ENCODE peak calls at places on chromosome 7, in five cellular contexts. G is fibroblast of lung, L is neural progenitor cell, O is MM.1S, W is mammary epithelial cell. Q is an unnamed sample. For H3K9me3, the result is how much of the 10 kb centered on the place peaks cover.

GRCh38 chr7:2553108-2553507 is 2.2 kb downstream of the BRAT1 start:
- DNase-seq in W (no peak), L (no peak), G (no peak), O (no peak), Q (no peak)

GRCh38 chr7:102230593-102230992 is 56.1 kb upstream of the SH2B2 start:
- DNase-seq in G (peak), L (no peak), W (peak), O (no peak), Q (peak)

GRCh38 chr7:157337316-157338149 is 729 bp downstream of the DNAJB6 start:
- DNase-seq in G (peak), L (peak), W (peak), O (peak), Q (peak)

GRCh38 chr7:28662236-28662635 is 249.9 kb downstream of the CREB5 start:
- DNase-seq in W (no peak), G (no peak), L (no peak), O (no peak), Q (no peak)

GRCh38 chr7:107069457-107069856 is 25.0 kb downstream of the PRKAR2B start:
- DNase-seq in W (no peak), L (no peak), G (no peak), O (no peak), Q (no peak)

GRCh38 chr7:101200862-101201599 is at the start of gene MOGAT3:
- DNase-seq in O (no peak), L (no peak), G (no peak), W (no peak), Q (no peak)

GRCh38 chr7:81399461-81399860 is 370.4 kb downstream of the HGF start:
- DNase-seq in O (no peak), L (no peak), G (no peak), W (no peak), Q (no peak)

GRCh38 chr7:43628431-43628830 is 45.5 kb downstream of the STK17A start:
- DNase-seq in W (no peak), L (no peak), G (no peak), O (no peak), Q (no peak)

GRCh38 chr7:17998692-17999091 is 29.0 kb downstream of the PRPS1L1 start:
- DNase-seq in L (no peak), O (no peak), W (no peak), G (no peak), Q (no peak)

GRCh38 chr7:70266186-70266585 is 667.9 kb downstream of the AUTS2 start:
- DNase-seq in L (no peak), G (peak), W (no peak), O (no peak), Q (peak)

GRCh38 chr7:41336455-41336952 is 366.4 kb downstream of the INHBA start:
- DNase-seq in O (no peak), G (no peak), L (no peak), W (no peak), Q (peak)

GRCh38 chr7:41336981-41337380 is 365.9 kb downstream of the INHBA start:
- DNase-seq in W (no peak), L (no peak), G (no peak), O (no peak), Q (peak)

GRCh38 chr7:41334071-41334862 is 368.6 kb downstream of the INHBA start:
- DNase-seq in G (no peak), L (no peak), O (no peak), W (no peak), Q (no peak)

DNA sequence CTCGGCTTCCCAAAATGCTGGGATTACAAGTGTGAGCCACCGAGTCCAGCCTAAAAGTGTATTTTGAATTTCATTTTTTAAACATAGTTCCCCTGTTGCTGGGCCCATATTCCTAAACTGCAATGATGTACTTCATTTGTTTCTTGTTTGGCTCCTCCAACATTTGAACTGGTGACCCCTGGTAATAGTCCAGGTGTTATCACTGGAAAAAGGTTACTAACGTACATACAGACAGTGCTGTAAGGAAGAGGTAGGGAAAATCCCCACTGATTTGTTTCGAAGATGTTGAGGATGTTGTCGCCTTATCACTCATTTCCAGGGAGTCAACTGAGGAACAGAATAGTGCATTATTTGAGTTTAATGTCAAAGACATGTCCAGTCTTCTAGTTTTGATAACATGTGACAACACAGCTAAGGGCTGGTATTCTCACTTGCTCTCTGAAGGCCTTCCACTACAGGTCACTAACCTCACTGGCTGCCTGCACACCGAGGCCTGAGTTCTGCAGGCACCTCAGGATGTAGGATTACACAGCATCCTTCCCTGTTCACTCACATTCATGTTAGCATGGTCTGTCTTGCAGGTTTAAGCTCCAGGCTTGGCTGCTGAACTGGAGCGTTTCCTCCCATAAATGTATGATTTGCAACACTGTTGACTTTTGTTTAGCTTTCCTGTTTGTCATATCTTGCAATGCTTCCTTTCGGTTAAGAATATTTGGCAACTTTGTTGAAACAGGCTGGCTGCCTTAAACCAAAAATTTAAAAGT is 362.8 kb downstream of the INHBA start:
- DNase-seq in L (no peak), O (no peak), W (no peak), G (no peak), Q (no peak)
- H3K9ac ChIP-seq in L (no peak), O (no peak), W (no peak), G (no peak), Q (no peak)

DNA sequence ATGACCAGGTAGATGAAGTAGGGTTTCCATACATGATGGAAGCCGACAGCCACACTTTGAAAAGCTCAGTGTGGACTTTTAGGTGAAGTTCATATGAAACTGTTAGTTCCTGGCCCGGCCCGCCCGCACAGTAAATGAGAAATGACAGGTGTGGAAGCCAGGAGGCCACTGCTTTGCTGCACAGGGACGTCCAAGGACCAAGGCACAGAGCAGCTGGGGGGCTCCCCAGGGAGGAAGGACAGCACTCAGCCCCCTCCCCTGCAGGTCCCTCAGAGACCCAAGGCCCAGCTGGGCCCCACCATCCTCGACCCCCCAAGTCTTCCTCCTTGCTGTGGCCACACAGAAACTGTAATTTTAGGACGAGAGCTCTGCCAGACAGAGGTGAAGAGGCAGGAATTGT is 219.2 kb downstream of the PTPRN2 start:
- DNase-seq in W (no peak), L (no peak), O (no peak), G (no peak), Q (no peak)
- H3K9me3 ChIP-seq in W (under half), L (under half), O (under half), G (under half), Q (under half)

GRCh38 chr7:29989257-29989995 is at the start of gene SCRN1:
- DNase-seq in O (peak), W (peak), L (peak), G (peak), Q (peak)
- TF ChIP-seq EZH2 in O (no peak), W (no peak), L (no peak), G (no peak), Q (no peak)

GRCh38 chr7:45648671-45648995 is 74.5 kb downstream of the ADCY1 start:
- DNase-seq in L (no peak), O (no peak), W (no peak), G (no peak), Q (no peak)
- H3K9ac ChIP-seq in L (no peak), O (no peak), W (no peak), G (no peak), Q (no peak)

Q was measured in GM23248.